ENCODE peak calls at places on chromosomes 5 and 9, in five cellular contexts. One of them, this sample, is unnamed.

GRCh38 chr5:34919077-34919476 is 3.6 kb downstream of the BRIX1 start:
- DNase-seq in transverse colon: no peak
- DNase-seq in HCT116: no peak
- DNase-seq in type B pancreatic cell: no peak
- DNase-seq in right atrium auricular region: no peak
- DNase-seq in this sample: no peak

GRCh38 chr5:143341807-143342570 is 61.5 kb downstream of the NR3C1 start:
- DNase-seq in transverse colon: no peak
- DNase-seq in HCT116: peak; percentile 21
- DNase-seq in type B pancreatic cell: no peak
- DNase-seq in right atrium auricular region: no peak
- DNase-seq in this sample: no peak

GRCh38 chr5:90613450-90613849 is 54.9 kb downstream of the ADGRV1 start:
- DNase-seq in transverse colon: no peak
- DNase-seq in HCT116: no peak
- DNase-seq in type B pancreatic cell: no peak
- DNase-seq in right atrium auricular region: no peak
- DNase-seq in this sample: no peak

GRCh38 chr5:111706345-111706744 is 50.6 kb downstream of the NREP start:
- DNase-seq in transverse colon: no peak
- DNase-seq in HCT116: no peak
- DNase-seq in type B pancreatic cell: no peak
- DNase-seq in right atrium auricular region: no peak
- DNase-seq in this sample: no peak

GRCh38 chr5:39225405-39226099 is 6.2 kb upstream of the FYB1 start:
- DNase-seq in transverse colon: no peak
- DNase-seq in HCT116: no peak
- DNase-seq in type B pancreatic cell: no peak
- DNase-seq in right atrium auricular region: no peak
- DNase-seq in this sample: no peak

GRCh38 chr5:157306690-157307089 is 40.8 kb downstream of the CYFIP2 start:
- DNase-seq in transverse colon: no peak
- DNase-seq in HCT116: no peak
- DNase-seq in type B pancreatic cell: no peak
- DNase-seq in right atrium auricular region: no peak
- DNase-seq in this sample: no peak

GRCh38 chr9:2014696-2015580 is at the start of gene SMARCA2:
- DNase-seq in transverse colon: peak; percentile 98
- DNase-seq in HCT116: peak; percentile 84
- DNase-seq in type B pancreatic cell: peak; percentile 94
- DNase-seq in right atrium auricular region: peak; percentile 97
- DNase-seq in this sample: peak; percentile 88

GRCh38 chr5:136030252-136030651 is 1.5 kb downstream of the TGFBI start:
- DNase-seq in transverse colon: no peak
- DNase-seq in HCT116: no peak
- DNase-seq in type B pancreatic cell: no peak
- DNase-seq in right atrium auricular region: no peak
- DNase-seq in this sample: no peak

GRCh38 chr9:34636791-34637355 is 714 bp downstream of the SIGMAR1 start:
- DNase-seq in transverse colon: no peak
- DNase-seq in HCT116: no peak
- DNase-seq in type B pancreatic cell: no peak
- DNase-seq in right atrium auricular region: no peak
- DNase-seq in this sample: no peak

GRCh38 chr5:93247126-93247525 is 333.9 kb downstream of the NR2F1-AS1 start:
- DNase-seq in transverse colon: no peak
- DNase-seq in HCT116: no peak
- DNase-seq in type B pancreatic cell: no peak
- DNase-seq in right atrium auricular region: no peak
- DNase-seq in this sample: no peak

GRCh38 chr9:7777776-7778175 is 21.8 kb downstream of the DMAC1 start:
- DNase-seq in transverse colon: no peak
- DNase-seq in HCT116: no peak
- DNase-seq in type B pancreatic cell: no peak
- DNase-seq in right atrium auricular region: no peak
- DNase-seq in this sample: no peak

GRCh38 chr9:85430659-85431370 is 310.9 kb downstream of the AGTPBP1 start:
- DNase-seq in transverse colon: no peak
- DNase-seq in HCT116: no peak
- DNase-seq in type B pancreatic cell: no peak
- DNase-seq in right atrium auricular region: no peak
- DNase-seq in this sample: no peak

GRCh38 chr5:173505634-173506033 is 110.8 kb downstream of the BOD1 start:
- DNase-seq in transverse colon: no peak
- DNase-seq in HCT116: no peak
- DNase-seq in type B pancreatic cell: no peak
- DNase-seq in right atrium auricular region: no peak
- DNase-seq in this sample: no peak

GRCh38 chr5:108634951-108635288 is 112.8 kb upstream of the FER start:
- DNase-seq in transverse colon: no peak
- DNase-seq in HCT116: no peak
- DNase-seq in type B pancreatic cell: no peak
- DNase-seq in right atrium auricular region: no peak
- DNase-seq in this sample: no peak

GRCh38 chr9:14485366-14485765 is 171.4 kb upstream of the NFIB start:
- DNase-seq in transverse colon: no peak
- DNase-seq in HCT116: no peak
- DNase-seq in type B pancreatic cell: no peak
- DNase-seq in right atrium auricular region: no peak
- DNase-seq in this sample: no peak

GRCh38 chr5:44334622-44335021 is 54.6 kb downstream of the FGF10 start:
- DNase-seq in transverse colon: no peak
- DNase-seq in HCT116: no peak
- DNase-seq in type B pancreatic cell: no peak
- DNase-seq in right atrium auricular region: no peak
- DNase-seq in this sample: no peak

GRCh38 chr5:178388381-178389030 is 155.9 kb upstream of the PHYKPL start:
- DNase-seq in transverse colon: peak; percentile 25
- DNase-seq in HCT116: no peak
- DNase-seq in type B pancreatic cell: peak; percentile 63
- DNase-seq in right atrium auricular region: peak; percentile 67
- DNase-seq in this sample: no peak

GRCh38 chr9:136564379-136564988 is 18.6 kb upstream of the NOTCH1 start:
- DNase-seq in transverse colon: no peak
- DNase-seq in HCT116: no peak
- DNase-seq in type B pancreatic cell: no peak
- DNase-seq in right atrium auricular region: peak; percentile 93
- DNase-seq in this sample: no peak

GRCh38 chr5:58276431-58276830 is 183.5 kb downstream of the PLK2 start:
- DNase-seq in transverse colon: no peak
- DNase-seq in HCT116: no peak
- DNase-seq in type B pancreatic cell: no peak
- DNase-seq in right atrium auricular region: no peak
- DNase-seq in this sample: no peak

GRCh38 chr5:65126192-65126591 is 355.5 kb downstream of the ADAMTS6 start:
- DNase-seq in transverse colon: no peak
- DNase-seq in HCT116: no peak
- DNase-seq in type B pancreatic cell: no peak
- DNase-seq in right atrium auricular region: no peak
- DNase-seq in this sample: no peak

GRCh38 chr5:54874337-54875021 is 110.9 kb downstream of the ESM1 start:
- DNase-seq in transverse colon: no peak
- DNase-seq in HCT116: no peak
- DNase-seq in type B pancreatic cell: no peak
- DNase-seq in right atrium auricular region: no peak
- DNase-seq in this sample: no peak

GRCh38 chr9:133485531-133486260 is 6.8 kb upstream of the SLC2A6 start:
- DNase-seq in transverse colon: no peak
- DNase-seq in HCT116: no peak
- DNase-seq in type B pancreatic cell: no peak
- DNase-seq in right atrium auricular region: no peak
- DNase-seq in this sample: no peak

GRCh38 chr9:92636627-92637026 is 33.3 kb downstream of the IPPK start:
- DNase-seq in transverse colon: no peak
- DNase-seq in HCT116: no peak
- DNase-seq in type B pancreatic cell: peak; percentile 50
- DNase-seq in right atrium auricular region: peak; percentile 30
- DNase-seq in this sample: no peak

GRCh38 chr9:121798941-121799340 is 147.5 kb downstream of the DAB2IP start:
- DNase-seq in transverse colon: no peak
- DNase-seq in HCT116: no peak
- DNase-seq in type B pancreatic cell: no peak
- DNase-seq in right atrium auricular region: no peak
- DNase-seq in this sample: no peak

GRCh38 chr5:172871561-172871960 is 37.5 kb downstream of the ERGIC1 start:
- DNase-seq in transverse colon: no peak
- DNase-seq in HCT116: no peak
- DNase-seq in type B pancreatic cell: no peak
- DNase-seq in right atrium auricular region: no peak
- DNase-seq in this sample: no peak

GRCh38 chr9:120294003-120294402 is 286.0 kb downstream of the CDK5RAP2 start:
- DNase-seq in transverse colon: no peak
- DNase-seq in HCT116: no peak
- DNase-seq in type B pancreatic cell: no peak
- DNase-seq in right atrium auricular region: no peak
- DNase-seq in this sample: no peak

GRCh38 chr5:31531543-31531887 is 378 bp downstream of the DROSHA start:
- DNase-seq in transverse colon: peak; percentile 26
- DNase-seq in HCT116: no peak
- DNase-seq in type B pancreatic cell: no peak
- DNase-seq in right atrium auricular region: no peak
- DNase-seq in this sample: peak; percentile 8

GRCh38 chr9:26947736-26948135 is 694 bp upstream of the PLAA start:
- DNase-seq in transverse colon: no peak
- DNase-seq in HCT116: no peak
- DNase-seq in type B pancreatic cell: no peak
- DNase-seq in right atrium auricular region: no peak
- DNase-seq in this sample: no peak

DNA sequence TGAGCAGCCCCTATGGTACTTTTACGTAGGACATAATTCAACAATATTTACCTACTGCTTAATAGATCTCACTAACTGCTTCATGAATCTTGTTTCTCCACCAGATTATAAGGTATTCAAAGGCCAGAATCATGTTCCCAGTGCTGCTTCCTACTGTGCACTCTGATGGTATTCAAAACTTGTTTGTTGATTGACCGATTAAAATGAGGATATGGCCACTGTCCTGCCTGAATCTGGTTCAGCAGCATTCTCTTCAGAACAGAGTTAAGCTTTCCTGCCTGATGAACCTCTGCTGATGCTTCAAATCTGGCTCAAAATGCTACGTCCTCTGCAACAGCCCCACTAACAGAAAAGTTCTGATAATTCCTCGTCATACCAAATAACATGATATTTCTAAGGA is 150.7 kb upstream of the ZNF462 start:
- DNase-seq in transverse colon: no peak
- DNase-seq in HCT116: no peak
- DNase-seq in type B pancreatic cell: no peak
- DNase-seq in right atrium auricular region: no peak
- DNase-seq in this sample: no peak
- TF ChIP-seq CTCF in transverse colon: no peak
- TF ChIP-seq CTCF in HCT116: no peak
- TF ChIP-seq CTCF in type B pancreatic cell: no peak
- TF ChIP-seq CTCF in right atrium auricular region: no peak
- TF ChIP-seq CTCF in this sample: no peak

DNA sequence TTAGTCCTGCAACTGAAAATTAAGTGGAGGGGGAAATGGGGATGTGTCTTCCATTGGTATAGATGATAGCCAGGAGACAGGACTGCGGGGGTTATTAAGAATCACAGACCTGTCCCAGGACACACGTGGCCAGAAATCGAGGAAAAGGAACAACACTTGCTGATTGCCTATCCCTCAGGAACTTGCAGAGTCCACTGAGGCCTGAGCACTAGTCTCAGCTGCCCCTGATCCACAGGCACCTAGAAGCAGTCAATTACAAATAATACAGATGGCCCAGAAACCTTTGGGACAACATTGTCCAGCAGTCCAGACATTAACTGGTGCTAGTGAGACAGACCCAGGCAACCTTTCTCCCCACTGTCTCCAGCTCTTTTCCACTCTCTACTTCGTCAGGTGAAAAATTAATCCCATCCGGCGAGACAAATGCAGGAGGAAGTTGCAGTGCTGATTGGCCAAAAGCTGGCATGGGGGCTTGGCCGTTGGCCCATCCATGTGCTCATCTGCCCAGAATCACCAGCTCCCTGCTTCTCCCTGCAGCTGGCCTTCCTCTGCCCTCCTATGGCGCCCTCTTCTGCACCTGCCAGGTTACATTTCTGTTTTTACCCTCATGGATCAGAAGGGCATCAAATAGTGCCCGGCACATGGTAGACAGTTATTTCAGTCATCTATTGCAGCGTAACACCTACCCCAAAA is 3.5 kb upstream of the B4GALT1 start:
- DNase-seq in transverse colon: peak; percentile 66
- DNase-seq in HCT116: peak; percentile 49
- DNase-seq in type B pancreatic cell: no peak
- DNase-seq in right atrium auricular region: peak; percentile 61
- DNase-seq in this sample: no peak
- TF ChIP-seq CTCF in transverse colon: peak; percentile 62
- TF ChIP-seq CTCF in HCT116: peak; percentile 30
- TF ChIP-seq CTCF in type B pancreatic cell: no peak
- TF ChIP-seq CTCF in right atrium auricular region: peak; percentile 74
- TF ChIP-seq CTCF in this sample: no peak

GRCh38 chr9:23324511-23324910 is 501.5 kb downstream of the ELAVL2 start:
- DNase-seq in transverse colon: no peak
- DNase-seq in HCT116: no peak
- DNase-seq in type B pancreatic cell: no peak
- DNase-seq in right atrium auricular region: no peak
- DNase-seq in this sample: no peak
- TF ChIP-seq CTCF in transverse colon: no peak
- TF ChIP-seq CTCF in HCT116: no peak
- TF ChIP-seq CTCF in type B pancreatic cell: no peak
- TF ChIP-seq CTCF in right atrium auricular region: no peak
- TF ChIP-seq CTCF in this sample: no peak

DNA sequence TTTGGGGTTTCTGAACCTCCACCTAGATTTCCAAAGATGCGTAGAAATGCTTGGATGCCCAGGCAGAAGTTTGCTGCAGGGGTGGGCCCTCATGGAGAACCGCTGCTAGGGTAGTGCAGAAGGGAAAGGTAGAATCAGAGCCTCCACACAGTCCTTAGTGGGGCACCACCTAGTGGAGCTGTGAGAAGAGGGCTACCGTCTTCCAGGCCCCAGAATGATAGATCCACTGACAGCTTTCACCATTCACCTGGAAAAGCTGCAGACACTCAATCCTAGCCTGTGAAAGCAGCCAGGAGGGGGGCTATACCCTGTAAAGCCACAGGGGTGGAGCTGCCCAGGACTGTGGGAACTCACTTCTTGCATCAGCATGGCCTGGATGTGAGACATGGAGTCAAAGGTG is 13.3 kb upstream of the HSDL2 start:
- DNase-seq in transverse colon: no peak
- DNase-seq in HCT116: peak; percentile 18
- DNase-seq in type B pancreatic cell: no peak
- DNase-seq in right atrium auricular region: no peak
- DNase-seq in this sample: no peak
- TF ChIP-seq CTCF in transverse colon: no peak
- TF ChIP-seq CTCF in HCT116: peak; percentile 34
- TF ChIP-seq CTCF in type B pancreatic cell: no peak
- TF ChIP-seq CTCF in right atrium auricular region: no peak
- TF ChIP-seq CTCF in this sample: no peak